ENCODE peak calls at places on chromosomes 5 and 9, in eight cellular contexts. One of them, this sample, is unnamed.

GRCh38 chr5:178339272-178339671 is 106.7 kb upstream of the PHYKPL start:
- DNase-seq in brain microvascular endothelial cell: no peak
- DNase-seq in AG10803: no peak
- DNase-seq in NB4: no peak
- DNase-seq in stimulated activated CD8-positive, alpha-beta memory T cell treated with anti-CD3 and anti-CD28 coated beads, Interleukin-4, amount 100 ng/mL, for 4 hours: no peak
- DNase-seq in cardiac muscle cell: no peak
- DNase-seq in chondrocyte: peak
- DNase-seq in posterior cingulate gyrus: no peak
- DNase-seq in this sample: no peak

GRCh38 chr5:32346869-32347268 is 34.1 kb upstream of the MTMR12 start:
- DNase-seq in brain microvascular endothelial cell: no peak
- DNase-seq in AG10803: no peak
- DNase-seq in NB4: no peak
- DNase-seq in stimulated activated CD8-positive, alpha-beta memory T cell treated with anti-CD3 and anti-CD28 coated beads, Interleukin-4, amount 100 ng/mL, for 4 hours: no peak
- DNase-seq in cardiac muscle cell: no peak
- DNase-seq in chondrocyte: no peak
- DNase-seq in posterior cingulate gyrus: no peak
- DNase-seq in this sample: no peak

GRCh38 chr5:179553875-179554274 is 3.5 kb downstream of the RUFY1 start:
- DNase-seq in brain microvascular endothelial cell: peak
- DNase-seq in AG10803: peak
- DNase-seq in NB4: peak
- DNase-seq in stimulated activated CD8-positive, alpha-beta memory T cell treated with anti-CD3 and anti-CD28 coated beads, Interleukin-4, amount 100 ng/mL, for 4 hours: no peak
- DNase-seq in cardiac muscle cell: no peak
- DNase-seq in chondrocyte: no peak
- DNase-seq in posterior cingulate gyrus: no peak
- DNase-seq in this sample: no peak

GRCh38 chr9:33151007-33151557 is 16.1 kb downstream of the B4GALT1 start:
- DNase-seq in brain microvascular endothelial cell: peak
- DNase-seq in AG10803: peak
- DNase-seq in NB4: peak
- DNase-seq in stimulated activated CD8-positive, alpha-beta memory T cell treated with anti-CD3 and anti-CD28 coated beads, Interleukin-4, amount 100 ng/mL, for 4 hours: no peak
- DNase-seq in cardiac muscle cell: peak
- DNase-seq in chondrocyte: no peak
- DNase-seq in posterior cingulate gyrus: no peak
- DNase-seq in this sample: no peak

GRCh38 chr9:4316409-4316808 is 16.5 kb upstream of the GLIS3 start:
- DNase-seq in brain microvascular endothelial cell: no peak
- DNase-seq in AG10803: no peak
- DNase-seq in NB4: no peak
- DNase-seq in stimulated activated CD8-positive, alpha-beta memory T cell treated with anti-CD3 and anti-CD28 coated beads, Interleukin-4, amount 100 ng/mL, for 4 hours: no peak
- DNase-seq in cardiac muscle cell: no peak
- DNase-seq in chondrocyte: no peak
- DNase-seq in posterior cingulate gyrus: no peak
- DNase-seq in this sample: no peak

GRCh38 chr9:131495726-131496292 is 6.9 kb upstream of the POMT1 start:
- DNase-seq in brain microvascular endothelial cell: no peak
- DNase-seq in AG10803: no peak
- DNase-seq in NB4: no peak
- DNase-seq in stimulated activated CD8-positive, alpha-beta memory T cell treated with anti-CD3 and anti-CD28 coated beads, Interleukin-4, amount 100 ng/mL, for 4 hours: no peak
- DNase-seq in cardiac muscle cell: no peak
- DNase-seq in chondrocyte: no peak
- DNase-seq in posterior cingulate gyrus: peak
- DNase-seq in this sample: no peak

GRCh38 chr9:71859939-71860338 is 51.1 kb downstream of the ABHD17B start:
- DNase-seq in brain microvascular endothelial cell: no peak
- DNase-seq in AG10803: no peak
- DNase-seq in NB4: no peak
- DNase-seq in stimulated activated CD8-positive, alpha-beta memory T cell treated with anti-CD3 and anti-CD28 coated beads, Interleukin-4, amount 100 ng/mL, for 4 hours: no peak
- DNase-seq in cardiac muscle cell: no peak
- DNase-seq in chondrocyte: no peak
- DNase-seq in posterior cingulate gyrus: no peak
- DNase-seq in this sample: no peak

GRCh38 chr9:14179449-14179848 is 134.5 kb downstream of the NFIB start:
- DNase-seq in brain microvascular endothelial cell: no peak
- DNase-seq in AG10803: no peak
- DNase-seq in NB4: no peak
- DNase-seq in stimulated activated CD8-positive, alpha-beta memory T cell treated with anti-CD3 and anti-CD28 coated beads, Interleukin-4, amount 100 ng/mL, for 4 hours: no peak
- DNase-seq in cardiac muscle cell: no peak
- DNase-seq in chondrocyte: no peak
- DNase-seq in posterior cingulate gyrus: no peak
- DNase-seq in this sample: no peak

GRCh38 chr5:143481697-143482531 is 78.4 kb upstream of the NR3C1 start:
- DNase-seq in brain microvascular endothelial cell: no peak
- DNase-seq in AG10803: peak
- DNase-seq in NB4: no peak
- DNase-seq in stimulated activated CD8-positive, alpha-beta memory T cell treated with anti-CD3 and anti-CD28 coated beads, Interleukin-4, amount 100 ng/mL, for 4 hours: no peak
- DNase-seq in cardiac muscle cell: no peak
- DNase-seq in chondrocyte: no peak
- DNase-seq in posterior cingulate gyrus: no peak
- DNase-seq in this sample: no peak

GRCh38 chr9:132220069-132220468 is 58.2 kb downstream of the NTNG2 start:
- DNase-seq in brain microvascular endothelial cell: no peak
- DNase-seq in AG10803: no peak
- DNase-seq in NB4: no peak
- DNase-seq in stimulated activated CD8-positive, alpha-beta memory T cell treated with anti-CD3 and anti-CD28 coated beads, Interleukin-4, amount 100 ng/mL, for 4 hours: no peak
- DNase-seq in cardiac muscle cell: no peak
- DNase-seq in chondrocyte: no peak
- DNase-seq in posterior cingulate gyrus: no peak
- DNase-seq in this sample: no peak

GRCh38 chr9:81607593-81608288 is 81.6 kb downstream of the TLE1 start:
- DNase-seq in brain microvascular endothelial cell: no peak
- DNase-seq in AG10803: peak
- DNase-seq in NB4: no peak
- DNase-seq in stimulated activated CD8-positive, alpha-beta memory T cell treated with anti-CD3 and anti-CD28 coated beads, Interleukin-4, amount 100 ng/mL, for 4 hours: no peak
- DNase-seq in cardiac muscle cell: no peak
- DNase-seq in chondrocyte: no peak
- DNase-seq in posterior cingulate gyrus: no peak
- DNase-seq in this sample: no peak

GRCh38 chr9:136438548-136438908 is 1.1 kb downstream of the INPP5E start:
- DNase-seq in brain microvascular endothelial cell: no peak
- DNase-seq in AG10803: peak
- DNase-seq in NB4: peak
- DNase-seq in stimulated activated CD8-positive, alpha-beta memory T cell treated with anti-CD3 and anti-CD28 coated beads, Interleukin-4, amount 100 ng/mL, for 4 hours: no peak
- DNase-seq in cardiac muscle cell: peak
- DNase-seq in chondrocyte: no peak
- DNase-seq in posterior cingulate gyrus: peak
- DNase-seq in this sample: no peak

GRCh38 chr5:17355585-17356346 is 138.3 kb downstream of the BASP1 start:
- DNase-seq in brain microvascular endothelial cell: peak
- DNase-seq in AG10803: peak
- DNase-seq in NB4: no peak
- DNase-seq in stimulated activated CD8-positive, alpha-beta memory T cell treated with anti-CD3 and anti-CD28 coated beads, Interleukin-4, amount 100 ng/mL, for 4 hours: no peak
- DNase-seq in cardiac muscle cell: no peak
- DNase-seq in chondrocyte: no peak
- DNase-seq in posterior cingulate gyrus: no peak
- DNase-seq in this sample: no peak

GRCh38 chr9:133143639-133144141 is 20.0 kb downstream of the GBGT1 start:
- DNase-seq in brain microvascular endothelial cell: no peak
- DNase-seq in AG10803: no peak
- DNase-seq in NB4: no peak
- DNase-seq in stimulated activated CD8-positive, alpha-beta memory T cell treated with anti-CD3 and anti-CD28 coated beads, Interleukin-4, amount 100 ng/mL, for 4 hours: no peak
- DNase-seq in cardiac muscle cell: no peak
- DNase-seq in chondrocyte: no peak
- DNase-seq in posterior cingulate gyrus: no peak
- DNase-seq in this sample: no peak

GRCh38 chr5:28542968-28543367 is 1504.6 kb upstream of the CDH9 start:
- DNase-seq in brain microvascular endothelial cell: peak
- DNase-seq in AG10803: no peak
- DNase-seq in NB4: peak
- DNase-seq in stimulated activated CD8-positive, alpha-beta memory T cell treated with anti-CD3 and anti-CD28 coated beads, Interleukin-4, amount 100 ng/mL, for 4 hours: no peak
- DNase-seq in cardiac muscle cell: peak
- DNase-seq in chondrocyte: no peak
- DNase-seq in posterior cingulate gyrus: no peak
- DNase-seq in this sample: no peak

GRCh38 chr5:169795311-169795710 is 158.2 kb downstream of the DOCK2 start:
- DNase-seq in brain microvascular endothelial cell: no peak
- DNase-seq in AG10803: no peak
- DNase-seq in NB4: peak
- DNase-seq in stimulated activated CD8-positive, alpha-beta memory T cell treated with anti-CD3 and anti-CD28 coated beads, Interleukin-4, amount 100 ng/mL, for 4 hours: no peak
- DNase-seq in cardiac muscle cell: no peak
- DNase-seq in chondrocyte: no peak
- DNase-seq in posterior cingulate gyrus: no peak
- DNase-seq in this sample: no peak

GRCh38 chr5:54021413-54022155 is 288.8 kb downstream of the ARL15 start:
- DNase-seq in brain microvascular endothelial cell: no peak
- DNase-seq in AG10803: peak
- DNase-seq in NB4: peak
- DNase-seq in stimulated activated CD8-positive, alpha-beta memory T cell treated with anti-CD3 and anti-CD28 coated beads, Interleukin-4, amount 100 ng/mL, for 4 hours: no peak
- DNase-seq in cardiac muscle cell: no peak
- DNase-seq in chondrocyte: no peak
- DNase-seq in posterior cingulate gyrus: no peak
- DNase-seq in this sample: peak

GRCh38 chr5:181039471-181039870 is 595 bp upstream of the BTNL9 start:
- DNase-seq in brain microvascular endothelial cell: no peak
- DNase-seq in AG10803: no peak
- DNase-seq in NB4: no peak
- DNase-seq in stimulated activated CD8-positive, alpha-beta memory T cell treated with anti-CD3 and anti-CD28 coated beads, Interleukin-4, amount 100 ng/mL, for 4 hours: no peak
- DNase-seq in cardiac muscle cell: no peak
- DNase-seq in chondrocyte: no peak
- DNase-seq in posterior cingulate gyrus: no peak
- DNase-seq in this sample: no peak

GRCh38 chr5:60929024-60929423 is 15.8 kb downstream of the ERCC8 start:
- DNase-seq in brain microvascular endothelial cell: no peak
- DNase-seq in AG10803: no peak
- DNase-seq in NB4: no peak
- DNase-seq in stimulated activated CD8-positive, alpha-beta memory T cell treated with anti-CD3 and anti-CD28 coated beads, Interleukin-4, amount 100 ng/mL, for 4 hours: no peak
- DNase-seq in cardiac muscle cell: no peak
- DNase-seq in chondrocyte: no peak
- DNase-seq in posterior cingulate gyrus: no peak
- DNase-seq in this sample: no peak

GRCh38 chr5:174083041-174083827 is 37.7 kb downstream of the NSG2 start:
- DNase-seq in brain microvascular endothelial cell: no peak
- DNase-seq in AG10803: no peak
- DNase-seq in NB4: no peak
- DNase-seq in stimulated activated CD8-positive, alpha-beta memory T cell treated with anti-CD3 and anti-CD28 coated beads, Interleukin-4, amount 100 ng/mL, for 4 hours: no peak
- DNase-seq in cardiac muscle cell: no peak
- DNase-seq in chondrocyte: no peak
- DNase-seq in posterior cingulate gyrus: peak
- DNase-seq in this sample: no peak

GRCh38 chr9:97773723-97774122 is 76.6 kb upstream of the XPA start:
- DNase-seq in brain microvascular endothelial cell: peak
- DNase-seq in AG10803: peak
- DNase-seq in NB4: no peak
- DNase-seq in stimulated activated CD8-positive, alpha-beta memory T cell treated with anti-CD3 and anti-CD28 coated beads, Interleukin-4, amount 100 ng/mL, for 4 hours: no peak
- DNase-seq in cardiac muscle cell: no peak
- DNase-seq in chondrocyte: no peak
- DNase-seq in posterior cingulate gyrus: no peak
- DNase-seq in this sample: no peak

GRCh38 chr5:92403308-92403707 is 1020.2 kb upstream of the ARRDC3 start:
- DNase-seq in brain microvascular endothelial cell: no peak
- DNase-seq in AG10803: no peak
- DNase-seq in NB4: no peak
- DNase-seq in stimulated activated CD8-positive, alpha-beta memory T cell treated with anti-CD3 and anti-CD28 coated beads, Interleukin-4, amount 100 ng/mL, for 4 hours: no peak
- DNase-seq in cardiac muscle cell: no peak
- DNase-seq in chondrocyte: no peak
- DNase-seq in posterior cingulate gyrus: no peak
- DNase-seq in this sample: no peak

GRCh38 chr9:108184941-108185340 is 670.8 kb downstream of the ACTL7B start:
- DNase-seq in brain microvascular endothelial cell: peak
- DNase-seq in AG10803: peak
- DNase-seq in NB4: no peak
- DNase-seq in stimulated activated CD8-positive, alpha-beta memory T cell treated with anti-CD3 and anti-CD28 coated beads, Interleukin-4, amount 100 ng/mL, for 4 hours: no peak
- DNase-seq in cardiac muscle cell: no peak
- DNase-seq in chondrocyte: no peak
- DNase-seq in posterior cingulate gyrus: peak
- DNase-seq in this sample: no peak

GRCh38 chr9:115104908-115105307 is 13.0 kb downstream of the TNC start:
- DNase-seq in brain microvascular endothelial cell: no peak
- DNase-seq in AG10803: peak
- DNase-seq in NB4: no peak
- DNase-seq in stimulated activated CD8-positive, alpha-beta memory T cell treated with anti-CD3 and anti-CD28 coated beads, Interleukin-4, amount 100 ng/mL, for 4 hours: no peak
- DNase-seq in cardiac muscle cell: no peak
- DNase-seq in chondrocyte: no peak
- DNase-seq in posterior cingulate gyrus: no peak
- DNase-seq in this sample: no peak

GRCh38 chr9:89605181-89606048 is 603 bp downstream of the GADD45G start:
- DNase-seq in brain microvascular endothelial cell: peak
- DNase-seq in AG10803: no peak
- DNase-seq in NB4: peak
- DNase-seq in stimulated activated CD8-positive, alpha-beta memory T cell treated with anti-CD3 and anti-CD28 coated beads, Interleukin-4, amount 100 ng/mL, for 4 hours: peak
- DNase-seq in cardiac muscle cell: peak
- DNase-seq in chondrocyte: no peak
- DNase-seq in posterior cingulate gyrus: peak
- DNase-seq in this sample: peak

GRCh38 chr5:132439521-132440206 is 50.9 kb downstream of the IRF1 start:
- DNase-seq in brain microvascular endothelial cell: peak
- DNase-seq in AG10803: peak
- DNase-seq in NB4: no peak
- DNase-seq in stimulated activated CD8-positive, alpha-beta memory T cell treated with anti-CD3 and anti-CD28 coated beads, Interleukin-4, amount 100 ng/mL, for 4 hours: no peak
- DNase-seq in cardiac muscle cell: no peak
- DNase-seq in chondrocyte: no peak
- DNase-seq in posterior cingulate gyrus: no peak
- DNase-seq in this sample: no peak

GRCh38 chr9:95764920-95765319 is 110.6 kb upstream of the ERCC6L2 start:
- DNase-seq in brain microvascular endothelial cell: no peak
- DNase-seq in AG10803: no peak
- DNase-seq in NB4: no peak
- DNase-seq in stimulated activated CD8-positive, alpha-beta memory T cell treated with anti-CD3 and anti-CD28 coated beads, Interleukin-4, amount 100 ng/mL, for 4 hours: no peak
- DNase-seq in cardiac muscle cell: no peak
- DNase-seq in chondrocyte: no peak
- DNase-seq in posterior cingulate gyrus: no peak
- DNase-seq in this sample: no peak

GRCh38 chr5:121251954-121252353 is 599.7 kb upstream of the FTMT start:
- DNase-seq in brain microvascular endothelial cell: peak
- DNase-seq in AG10803: no peak
- DNase-seq in NB4: no peak
- DNase-seq in stimulated activated CD8-positive, alpha-beta memory T cell treated with anti-CD3 and anti-CD28 coated beads, Interleukin-4, amount 100 ng/mL, for 4 hours: no peak
- DNase-seq in cardiac muscle cell: no peak
- DNase-seq in chondrocyte: no peak
- DNase-seq in posterior cingulate gyrus: no peak
- DNase-seq in this sample: no peak

GRCh38 chr9:116899337-116900006 is 212.4 kb downstream of the TRIM32 start:
- DNase-seq in brain microvascular endothelial cell: no peak
- DNase-seq in AG10803: peak
- DNase-seq in NB4: no peak
- DNase-seq in stimulated activated CD8-positive, alpha-beta memory T cell treated with anti-CD3 and anti-CD28 coated beads, Interleukin-4, amount 100 ng/mL, for 4 hours: no peak
- DNase-seq in cardiac muscle cell: no peak
- DNase-seq in chondrocyte: no peak
- DNase-seq in posterior cingulate gyrus: no peak
- DNase-seq in this sample: no peak

GRCh38 chr5:65199988-65200668 is 281.6 kb downstream of the ADAMTS6 start:
- DNase-seq in brain microvascular endothelial cell: no peak
- DNase-seq in AG10803: peak
- DNase-seq in NB4: no peak
- DNase-seq in stimulated activated CD8-positive, alpha-beta memory T cell treated with anti-CD3 and anti-CD28 coated beads, Interleukin-4, amount 100 ng/mL, for 4 hours: no peak
- DNase-seq in cardiac muscle cell: no peak
- DNase-seq in chondrocyte: no peak
- DNase-seq in posterior cingulate gyrus: no peak
- DNase-seq in this sample: no peak

GRCh38 chr5:179803651-179804598 is 2.7 kb downstream of the MGAT4B start:
- DNase-seq in brain microvascular endothelial cell: no peak
- DNase-seq in AG10803: no peak
- DNase-seq in NB4: peak
- DNase-seq in stimulated activated CD8-positive, alpha-beta memory T cell treated with anti-CD3 and anti-CD28 coated beads, Interleukin-4, amount 100 ng/mL, for 4 hours: no peak
- DNase-seq in cardiac muscle cell: no peak
- DNase-seq in chondrocyte: no peak
- DNase-seq in posterior cingulate gyrus: no peak
- DNase-seq in this sample: peak

GRCh38 chr5:174119386-174119785 is 73.9 kb downstream of the NSG2 start:
- DNase-seq in brain microvascular endothelial cell: no peak
- DNase-seq in AG10803: no peak
- DNase-seq in NB4: no peak
- DNase-seq in stimulated activated CD8-positive, alpha-beta memory T cell treated with anti-CD3 and anti-CD28 coated beads, Interleukin-4, amount 100 ng/mL, for 4 hours: no peak
- DNase-seq in cardiac muscle cell: no peak
- DNase-seq in chondrocyte: no peak
- DNase-seq in posterior cingulate gyrus: peak
- DNase-seq in this sample: no peak